ENCODE peak calls at places on chromosomes 12 and 14, in seven cellular contexts. X is PC-3, V is AG04450, N is activated B cell treated with CpG ODN at 0.5 μM for 24 hours, W is mucosa of descending colon, F is spleen, G is HCT116. D is an unnamed sample.

GRCh38 chr12:58346032-58346632 is 404.8 kb downstream of the ATP23 start:
- DNase-seq in X (peak; percentile 79), V (no peak), N (no peak), W (no peak), F (no peak), G (peak; percentile 12), D (no peak)

GRCh38 chr14:94423465-94424056 is 29.0 kb downstream of the SERPINA11 start:
- DNase-seq in X (peak; percentile 66), V (no peak), N (peak; percentile 21), W (peak; percentile 62), F (peak; percentile 84), G (peak; percentile 75), D (peak; percentile 67)

GRCh38 chr12:132661972-132662371 is 25.2 kb downstream of the POLE start:
- DNase-seq in X (no peak), V (no peak), N (no peak), W (no peak), F (no peak), G (no peak), D (no peak)

GRCh38 chr12:28872654-28873268 is 276.3 kb upstream of the FAR2 start:
- DNase-seq in X (peak; percentile 100), V (peak; percentile 33), N (no peak), W (no peak), F (no peak), G (peak; percentile 46), D (peak; percentile 10)

GRCh38 chr12:2387051-2387834 is 334.5 kb downstream of the CACNA1C start:
- DNase-seq in X (no peak), V (no peak), N (no peak), W (no peak), F (no peak), G (no peak), D (no peak)

GRCh38 chr12:131221946-131222249 is 268.2 kb downstream of the ADGRD1 start:
- DNase-seq in X (no peak), V (no peak), N (no peak), W (no peak), F (no peak), G (no peak), D (no peak)

GRCh38 chr12:13465641-13466040 is 269.1 kb downstream of the EMP1 start:
- DNase-seq in X (no peak), V (no peak), N (no peak), W (no peak), F (no peak), G (no peak), D (peak; percentile 33)

GRCh38 chr12:52645982-52646381 is 6.0 kb downstream of the KRT2 start:
- DNase-seq in X (no peak), V (no peak), N (no peak), W (no peak), F (no peak), G (no peak), D (no peak)

GRCh38 chr12:20477691-20478090 is 109.4 kb downstream of the PDE3A start:
- DNase-seq in X (no peak), V (no peak), N (no peak), W (no peak), F (no peak), G (no peak), D (no peak)

GRCh38 chr14:23323838-23324454 is 2.7 kb downstream of the PABPN1 start:
- DNase-seq in X (no peak), V (no peak), N (no peak), W (no peak), F (no peak), G (no peak), D (no peak)

GRCh38 chr12:101863971-101864370 is 13.4 kb upstream of the DRAM1 start:
- DNase-seq in X (no peak), V (no peak), N (no peak), W (no peak), F (no peak), G (no peak), D (no peak)

GRCh38 chr12:108313609-108314331 is 25.3 kb downstream of the CMKLR1 start:
- DNase-seq in X (no peak), V (no peak), N (no peak), W (peak; percentile 60), F (peak; percentile 80), G (no peak), D (peak; percentile 51)

GRCh38 chr12:106171117-106171750 is 32.5 kb upstream of the NUAK1 start:
- DNase-seq in X (no peak), V (no peak), N (no peak), W (no peak), F (no peak), G (no peak), D (no peak)

GRCh38 chr12:27869567-27869966 is 89.5 kb upstream of the MANSC4 start:
- DNase-seq in X (no peak), V (no peak), N (no peak), W (no peak), F (no peak), G (no peak), D (peak; percentile 29)

GRCh38 chr12:90959538-90960139 is 4.7 kb upstream of the CCER1 start:
- DNase-seq in X (peak; percentile 77), V (no peak), N (no peak), W (no peak), F (no peak), G (peak; percentile 39), D (no peak)

GRCh38 chr12:25458047-25458552 is 95.0 kb downstream of the LMNTD1 start:
- DNase-seq in X (peak; percentile 93), V (peak; percentile 85), N (no peak), W (no peak), F (no peak), G (peak; percentile 95), D (no peak)

GRCh38 chr14:70448633-70449032 is 3.3 kb upstream of the ADAM21 start:
- DNase-seq in X (peak; percentile 30), V (peak; percentile 29), N (no peak), W (no peak), F (no peak), G (no peak), D (no peak)

GRCh38 chr14:64117671-64118402 is 176.3 kb downstream of the ESR2 start:
- DNase-seq in X (peak; percentile 69), V (no peak), N (no peak), W (no peak), F (no peak), G (no peak), D (peak; percentile 74)

GRCh38 chr14:35403397-35404245 is 928 bp downstream of the NFKBIA start:
- DNase-seq in X (peak; percentile 93), V (peak; percentile 82), N (peak; percentile 93), W (peak; percentile 98), F (peak; percentile 99), G (peak; percentile 58), D (peak; percentile 97)
- TF ChIP-seq CTCF in X (no peak), V (no peak), N (no peak), W (no peak), F (no peak), G (no peak), D (no peak)

GRCh38 chr14:61338457-61338856 is 17.1 kb downstream of the PRKCH start:
- DNase-seq in X (no peak), V (no peak), N (no peak), W (no peak), F (no peak), G (no peak), D (no peak)
- TF ChIP-seq CTCF in X (no peak), V (no peak), N (no peak), W (no peak), F (no peak), G (no peak), D (no peak)

DNA sequence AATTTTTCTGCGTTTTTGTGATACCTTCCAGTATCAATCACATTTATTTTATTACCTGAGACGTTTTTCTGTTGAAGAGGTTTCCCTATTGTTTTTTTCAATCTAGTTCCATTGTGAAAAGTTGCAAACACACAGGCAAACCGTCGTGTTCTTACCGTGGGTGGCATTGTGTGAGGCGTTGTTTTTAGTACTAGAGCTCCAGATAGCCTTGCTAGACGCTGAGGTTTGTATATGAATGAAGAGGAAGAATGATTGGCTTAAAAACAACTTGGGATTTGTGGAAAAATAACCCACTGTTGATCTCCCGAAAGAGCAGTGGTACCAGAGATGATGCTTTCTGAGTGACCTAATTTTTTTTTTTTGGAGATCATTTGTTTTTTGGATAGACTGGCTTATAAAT is 1.0 kb downstream of the SOCS4 start:
- DNase-seq in X (peak; percentile 29), V (no peak), N (no peak), W (no peak), F (no peak), G (no peak), D (no peak)
- TF ChIP-seq CTCF in X (no peak), V (no peak), N (no peak), W (no peak), F (no peak), G (no peak), D (no peak)

DNA sequence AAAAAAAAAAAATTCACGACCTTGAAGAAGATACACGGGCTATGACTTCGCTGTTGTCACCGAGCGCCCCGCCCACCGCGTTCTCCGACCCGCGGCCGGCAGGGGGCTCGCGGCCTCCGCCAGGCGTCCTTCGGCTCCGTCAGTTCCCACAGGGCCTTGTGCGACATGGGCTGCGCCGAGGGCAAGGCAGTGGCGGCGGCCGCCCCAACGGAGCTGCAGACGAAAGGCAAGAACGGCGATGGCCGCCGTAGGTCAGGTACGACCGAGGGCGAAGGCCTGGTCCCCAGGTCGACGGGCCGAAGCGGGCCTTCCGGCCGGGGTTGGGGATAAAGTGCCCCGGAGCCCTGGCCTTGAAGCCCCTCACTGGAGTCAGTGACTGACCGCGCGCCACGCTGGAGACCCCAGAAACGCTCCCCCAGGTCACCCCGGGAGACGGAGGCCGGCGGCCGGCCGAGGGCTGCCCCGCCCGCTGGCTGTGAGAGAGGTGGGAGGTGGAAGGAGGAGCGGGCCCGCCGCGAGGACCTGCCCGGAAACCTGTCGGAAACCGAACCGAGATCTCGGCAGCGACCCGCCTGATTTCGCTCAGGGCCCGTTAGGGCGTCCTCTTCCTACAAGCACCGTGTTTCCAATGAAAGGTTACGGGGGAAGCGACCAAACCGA is at the start of gene TXNRD1:
- DNase-seq in X (no peak), V (no peak), N (peak; percentile 82), W (peak; percentile 87), F (peak; percentile 97), G (peak; percentile 56), D (peak; percentile 87)
- TF ChIP-seq CTCF in X (no peak), V (peak; percentile 83), N (no peak), W (peak; percentile 67), F (peak; percentile 86), G (peak; percentile 83), D (peak; percentile 88)

D was measured in heart right ventricle.